ENCODE peak calls at places on chromosomes 11 and 22, in seven cellular contexts. One of them, this sample, is unnamed.

GRCh38 chr11:105975128-105975527 is 46.9 kb downstream of the MSANTD4 start:
- DNase-seq in kidney glomerular epithelial cell: no peak
- DNase-seq in HTR-8/SVneo: no peak
- DNase-seq in iris pigment epithelial cell: peak
- DNase-seq in CD8-positive, alpha-beta T cell: no peak
- DNase-seq in HAP-1: no peak
- DNase-seq in PC-9: no peak
- DNase-seq in this sample: peak

GRCh38 chr22:30079952-30080533 is at the start of gene HORMAD2:
- DNase-seq in CD8-positive, alpha-beta T cell: no peak
- DNase-seq in kidney glomerular epithelial cell: no peak
- DNase-seq in iris pigment epithelial cell: peak
- DNase-seq in HTR-8/SVneo: no peak
- DNase-seq in HAP-1: no peak
- DNase-seq in PC-9: peak
- DNase-seq in this sample: no peak

GRCh38 chr22:37519268-37520195 is at the start of gene CARD10:
- DNase-seq in CD8-positive, alpha-beta T cell: no peak
- DNase-seq in HTR-8/SVneo: no peak
- DNase-seq in kidney glomerular epithelial cell: peak
- DNase-seq in iris pigment epithelial cell: no peak
- DNase-seq in PC-9: no peak
- DNase-seq in HAP-1: peak
- DNase-seq in this sample: peak

GRCh38 chr11:33419956-33420355 is 162.8 kb downstream of the HIPK3 start:
- DNase-seq in kidney glomerular epithelial cell: no peak
- DNase-seq in CD8-positive, alpha-beta T cell: no peak
- DNase-seq in iris pigment epithelial cell: no peak
- DNase-seq in PC-9: no peak
- DNase-seq in HTR-8/SVneo: no peak
- DNase-seq in HAP-1: no peak
- DNase-seq in this sample: no peak

GRCh38 chr11:75733346-75734107 is 15.9 kb downstream of the MOGAT2 start:
- DNase-seq in HTR-8/SVneo: no peak
- DNase-seq in CD8-positive, alpha-beta T cell: no peak
- DNase-seq in HAP-1: no peak
- DNase-seq in PC-9: peak
- DNase-seq in kidney glomerular epithelial cell: peak
- DNase-seq in iris pigment epithelial cell: no peak
- DNase-seq in this sample: peak

GRCh38 chr11:67302571-67303131 is 679 bp upstream of the SSH3 start:
- DNase-seq in CD8-positive, alpha-beta T cell: no peak
- DNase-seq in kidney glomerular epithelial cell: no peak
- DNase-seq in HTR-8/SVneo: no peak
- DNase-seq in iris pigment epithelial cell: peak
- DNase-seq in PC-9: peak
- DNase-seq in HAP-1: no peak
- DNase-seq in this sample: no peak

GRCh38 chr22:20783844-20784723 is 10.2 kb downstream of the SERPIND1 start:
- DNase-seq in iris pigment epithelial cell: peak
- DNase-seq in CD8-positive, alpha-beta T cell: peak
- DNase-seq in PC-9: peak
- DNase-seq in HAP-1: peak
- DNase-seq in HTR-8/SVneo: peak
- DNase-seq in kidney glomerular epithelial cell: peak
- DNase-seq in this sample: peak

GRCh38 chr22:18012528-18012927 is 11.8 kb downstream of the MICAL3 start:
- DNase-seq in CD8-positive, alpha-beta T cell: no peak
- DNase-seq in iris pigment epithelial cell: peak
- DNase-seq in PC-9: peak
- DNase-seq in kidney glomerular epithelial cell: peak
- DNase-seq in HTR-8/SVneo: no peak
- DNase-seq in HAP-1: no peak
- DNase-seq in this sample: peak

GRCh38 chr11:71446942-71447688 is 1.1 kb downstream of the DHCR7 start:
- DNase-seq in kidney glomerular epithelial cell: no peak
- DNase-seq in HAP-1: no peak
- DNase-seq in PC-9: peak
- DNase-seq in iris pigment epithelial cell: peak
- DNase-seq in HTR-8/SVneo: peak
- DNase-seq in CD8-positive, alpha-beta T cell: no peak
- DNase-seq in this sample: peak

GRCh38 chr11:119340335-119341221 is at the start of gene C1QTNF5:
- DNase-seq in HTR-8/SVneo: no peak
- DNase-seq in PC-9: no peak
- DNase-seq in HAP-1: no peak
- DNase-seq in CD8-positive, alpha-beta T cell: no peak
- DNase-seq in iris pigment epithelial cell: no peak
- DNase-seq in kidney glomerular epithelial cell: no peak
- DNase-seq in this sample: peak

GRCh38 chr11:117868088-117868487 is 8.4 kb downstream of the FXYD6 start:
- DNase-seq in PC-9: no peak
- DNase-seq in HAP-1: no peak
- DNase-seq in iris pigment epithelial cell: no peak
- DNase-seq in kidney glomerular epithelial cell: no peak
- DNase-seq in HTR-8/SVneo: no peak
- DNase-seq in CD8-positive, alpha-beta T cell: no peak
- DNase-seq in this sample: no peak

GRCh38 chr11:72736452-72737069 is 15.6 kb downstream of the ARAP1 start:
- DNase-seq in PC-9: peak
- DNase-seq in iris pigment epithelial cell: peak
- DNase-seq in kidney glomerular epithelial cell: no peak
- DNase-seq in CD8-positive, alpha-beta T cell: peak
- DNase-seq in HTR-8/SVneo: peak
- DNase-seq in HAP-1: no peak
- DNase-seq in this sample: peak

GRCh38 chr22:49975543-49976389 is 15.2 kb downstream of the PIM3 start:
- DNase-seq in HTR-8/SVneo: no peak
- DNase-seq in PC-9: peak
- DNase-seq in HAP-1: no peak
- DNase-seq in kidney glomerular epithelial cell: no peak
- DNase-seq in iris pigment epithelial cell: no peak
- DNase-seq in CD8-positive, alpha-beta T cell: no peak
- DNase-seq in this sample: no peak

GRCh38 chr22:39748877-39749276 is 144.7 kb downstream of the ENTHD1 start:
- DNase-seq in PC-9: peak
- DNase-seq in HTR-8/SVneo: no peak
- DNase-seq in iris pigment epithelial cell: peak
- DNase-seq in HAP-1: no peak
- DNase-seq in CD8-positive, alpha-beta T cell: no peak
- DNase-seq in kidney glomerular epithelial cell: no peak
- DNase-seq in this sample: peak

GRCh38 chr22:24061124-24061684 is 50.1 kb downstream of the CABIN1 start:
- DNase-seq in HTR-8/SVneo: no peak
- DNase-seq in iris pigment epithelial cell: no peak
- DNase-seq in CD8-positive, alpha-beta T cell: no peak
- DNase-seq in HAP-1: no peak
- DNase-seq in PC-9: no peak
- DNase-seq in kidney glomerular epithelial cell: no peak
- DNase-seq in this sample: no peak

GRCh38 chr22:42863349-42863911 is 6.4 kb upstream of the ARFGAP3 start:
- DNase-seq in iris pigment epithelial cell: peak
- DNase-seq in kidney glomerular epithelial cell: peak
- DNase-seq in HTR-8/SVneo: peak
- DNase-seq in HAP-1: no peak
- DNase-seq in PC-9: peak
- DNase-seq in CD8-positive, alpha-beta T cell: no peak
- DNase-seq in this sample: peak

GRCh38 chr11:2396471-2396870 is 4.1 kb upstream of the TSSC4 start:
- DNase-seq in kidney glomerular epithelial cell: no peak
- DNase-seq in PC-9: no peak
- DNase-seq in HAP-1: no peak
- DNase-seq in CD8-positive, alpha-beta T cell: no peak
- DNase-seq in iris pigment epithelial cell: no peak
- DNase-seq in HTR-8/SVneo: no peak
- DNase-seq in this sample: no peak

GRCh38 chr11:120217941-120218694 is 7.3 kb downstream of the OAF start:
- DNase-seq in HTR-8/SVneo: no peak
- DNase-seq in kidney glomerular epithelial cell: no peak
- DNase-seq in CD8-positive, alpha-beta T cell: no peak
- DNase-seq in iris pigment epithelial cell: no peak
- DNase-seq in HAP-1: no peak
- DNase-seq in PC-9: no peak
- DNase-seq in this sample: no peak

GRCh38 chr11:44737222-44737621 is 10.5 kb downstream of the TSPAN18 start:
- DNase-seq in CD8-positive, alpha-beta T cell: no peak
- DNase-seq in HAP-1: no peak
- DNase-seq in HTR-8/SVneo: no peak
- DNase-seq in PC-9: no peak
- DNase-seq in kidney glomerular epithelial cell: no peak
- DNase-seq in iris pigment epithelial cell: no peak
- DNase-seq in this sample: no peak

GRCh38 chr11:32006799-32007388 is 84.0 kb upstream of the RCN1 start:
- DNase-seq in CD8-positive, alpha-beta T cell: no peak
- DNase-seq in iris pigment epithelial cell: peak
- DNase-seq in PC-9: peak
- DNase-seq in HAP-1: peak
- DNase-seq in kidney glomerular epithelial cell: peak
- DNase-seq in HTR-8/SVneo: peak
- DNase-seq in this sample: peak

This sample was measured in adipocyte.